ENCODE peak calls at places on chromosome 1, in five cellular contexts. I, V, A, N and S are unnamed samples.

GRCh38 chr1:233269656-233270055 is 25.9 kb downstream of the PCNX2 start:
- DNase-seq in I (no peak), V (no peak), A (no peak), N (no peak), S (no peak)

GRCh38 chr1:31421404-31422040 is 8.5 kb downstream of the SERINC2 start:
- DNase-seq in I (no peak), V (peak), A (no peak), N (peak), S (no peak)

GRCh38 chr1:219308367-219308766 is 134.7 kb downstream of the LYPLAL1 start:
- DNase-seq in I (no peak), V (no peak), A (no peak), N (no peak), S (no peak)

GRCh38 chr1:36023098-36023769 is 60.7 kb upstream of the TEKT2 start:
- DNase-seq in I (no peak), V (no peak), A (no peak), N (peak), S (no peak)

GRCh38 chr1:34840426-34840825 is 19.1 kb downstream of the SMIM12 start:
- DNase-seq in I (no peak), V (no peak), A (no peak), N (no peak), S (no peak)

GRCh38 chr1:7221823-7222462 is 436.7 kb downstream of the CAMTA1 start:
- DNase-seq in I (no peak), V (no peak), A (no peak), N (no peak), S (no peak)

GRCh38 chr1:1554926-1555915 is 14.8 kb upstream of the TMEM240 start:
- DNase-seq in I (no peak), V (no peak), A (no peak), N (no peak), S (no peak)

GRCh38 chr1:207649204-207649753 is 4.3 kb downstream of the CR1L start:
- DNase-seq in I (no peak), V (peak), A (no peak), N (no peak), S (no peak)

GRCh38 chr1:115113781-115114180 is 24.5 kb upstream of the TSPAN2 start:
- DNase-seq in I (no peak), V (no peak), A (no peak), N (no peak), S (no peak)

GRCh38 chr1:31799196-31799894 is 16.5 kb downstream of the SPOCD1 start:
- DNase-seq in I (no peak), V (no peak), A (no peak), N (no peak), S (no peak)

GRCh38 chr1:194104247-194104844 is 917.9 kb upstream of the B3GALT2 start:
- DNase-seq in I (no peak), V (no peak), A (no peak), N (no peak), S (no peak)

GRCh38 chr1:212945761-212946160 is 4.6 kb upstream of the VASH2 start:
- DNase-seq in I (no peak), V (no peak), A (no peak), N (no peak), S (no peak)

GRCh38 chr1:17611991-17612390 is 72.5 kb downstream of the ARHGEF10L start:
- DNase-seq in I (no peak), V (no peak), A (no peak), N (no peak), S (no peak)

GRCh38 chr1:199836430-199836829 is 191.1 kb upstream of the NR5A2 start:
- DNase-seq in I (no peak), V (no peak), A (no peak), N (no peak), S (no peak)

GRCh38 chr1:175841613-175842234 is 98.3 kb upstream of the TNR start:
- DNase-seq in I (no peak), V (no peak), A (no peak), N (no peak), S (peak)

GRCh38 chr1:38740543-38740942 is 119.0 kb downstream of the RRAGC start:
- DNase-seq in I (no peak), V (no peak), A (no peak), N (no peak), S (no peak)

GRCh38 chr1:12451560-12451900 is 166.5 kb downstream of the DHRS3 start:
- DNase-seq in I (no peak), V (no peak), A (no peak), N (no peak), S (no peak)